ENCODE peak calls at places on chromosomes 13 and 19, in four cellular contexts. One of them, this sample, is unnamed.

GRCh38 chr19:38656171-38656981 is 8.9 kb downstream of the ACTN4 start:
- DNase-seq in right lobe of liver: no peak
- DNase-seq in tibial artery: no peak
- DNase-seq in gastrocnemius medialis: no peak
- DNase-seq in this sample: peak; percentile 79

GRCh38 chr13:96089139-96089538 is 768 bp upstream of the HS6ST3 start:
- DNase-seq in gastrocnemius medialis: no peak
- DNase-seq in tibial artery: no peak
- DNase-seq in right lobe of liver: no peak
- DNase-seq in this sample: no peak

GRCh38 chr13:20967340-20967739 is 64.8 kb upstream of the XPO4 start:
- DNase-seq in right lobe of liver: no peak
- DNase-seq in gastrocnemius medialis: no peak
- DNase-seq in tibial artery: no peak
- DNase-seq in this sample: no peak

GRCh38 chr19:29277107-29277506 is 64.2 kb upstream of the UQCRFS1 start:
- DNase-seq in tibial artery: no peak
- DNase-seq in right lobe of liver: no peak
- DNase-seq in gastrocnemius medialis: no peak
- DNase-seq in this sample: no peak

GRCh38 chr19:4052993-4053422 is 13.7 kb downstream of the ZBTB7A start:
- DNase-seq in tibial artery: no peak
- DNase-seq in right lobe of liver: peak; percentile 63
- DNase-seq in gastrocnemius medialis: no peak
- DNase-seq in this sample: no peak

GRCh38 chr19:10769533-10770491 is 51.9 kb downstream of the DNM2 start:
- DNase-seq in gastrocnemius medialis: peak; percentile 80
- DNase-seq in tibial artery: no peak
- DNase-seq in right lobe of liver: peak; percentile 75
- DNase-seq in this sample: peak; percentile 49

GRCh38 chr13:79456051-79456450 is 24.9 kb upstream of the NDFIP2 start:
- DNase-seq in tibial artery: no peak
- DNase-seq in right lobe of liver: no peak
- DNase-seq in gastrocnemius medialis: no peak
- DNase-seq in this sample: no peak

GRCh38 chr19:49057636-49058234 is at the start of gene CGB7:
- DNase-seq in tibial artery: peak; percentile 80
- DNase-seq in right lobe of liver: peak; percentile 73
- DNase-seq in gastrocnemius medialis: peak; percentile 70
- DNase-seq in this sample: peak; percentile 85

GRCh38 chr19:23482829-23483228 is 87.6 kb upstream of the ZNF91 start:
- DNase-seq in gastrocnemius medialis: no peak
- DNase-seq in right lobe of liver: no peak
- DNase-seq in tibial artery: no peak
- DNase-seq in this sample: no peak

GRCh38 chr19:47445937-47446402 is 25.7 kb downstream of the SLC8A2 start:
- DNase-seq in tibial artery: no peak
- DNase-seq in gastrocnemius medialis: no peak
- DNase-seq in right lobe of liver: peak; percentile 54
- DNase-seq in this sample: peak; percentile 36

GRCh38 chr19:1286451-1286858 is 782 bp downstream of the EFNA2 start:
- DNase-seq in gastrocnemius medialis: no peak
- DNase-seq in tibial artery: no peak
- DNase-seq in right lobe of liver: no peak
- DNase-seq in this sample: no peak

GRCh38 chr19:2478324-2478755 is 2.4 kb downstream of the GADD45B start:
- DNase-seq in right lobe of liver: peak; percentile 89
- DNase-seq in gastrocnemius medialis: peak; percentile 75
- DNase-seq in tibial artery: peak; percentile 92
- DNase-seq in this sample: peak; percentile 87

GRCh38 chr13:26619321-26619720 is 61.8 kb downstream of the WASF3 start:
- DNase-seq in right lobe of liver: no peak
- DNase-seq in gastrocnemius medialis: no peak
- DNase-seq in tibial artery: no peak
- DNase-seq in this sample: peak; percentile 91

GRCh38 chr19:52397310-52398090 is at the start of gene ZNF528:
- DNase-seq in tibial artery: peak; percentile 97
- DNase-seq in gastrocnemius medialis: peak; percentile 88
- DNase-seq in right lobe of liver: peak; percentile 96
- DNase-seq in this sample: peak; percentile 99

GRCh38 chr13:23985060-23985459 is 87.8 kb upstream of the C1QTNF9B start:
- DNase-seq in tibial artery: no peak
- DNase-seq in right lobe of liver: no peak
- DNase-seq in gastrocnemius medialis: no peak
- DNase-seq in this sample: no peak

GRCh38 chr13:23987331-23987730 is 90.0 kb upstream of the C1QTNF9B start:
- DNase-seq in gastrocnemius medialis: no peak
- DNase-seq in right lobe of liver: no peak
- DNase-seq in tibial artery: no peak
- DNase-seq in this sample: peak; percentile 62

GRCh38 chr13:23985846-23986245 is 88.5 kb upstream of the C1QTNF9B start:
- DNase-seq in gastrocnemius medialis: no peak
- DNase-seq in tibial artery: no peak
- DNase-seq in right lobe of liver: no peak
- DNase-seq in this sample: no peak

GRCh38 chr13:23988546-23989122 is 91.3 kb upstream of the C1QTNF9B start:
- DNase-seq in tibial artery: no peak
- DNase-seq in right lobe of liver: no peak
- DNase-seq in gastrocnemius medialis: no peak
- DNase-seq in this sample: no peak

GRCh38 chr13:23986619-23987018 is 89.3 kb upstream of the C1QTNF9B start:
- DNase-seq in gastrocnemius medialis: no peak
- DNase-seq in tibial artery: no peak
- DNase-seq in right lobe of liver: no peak
- DNase-seq in this sample: peak; percentile 70
- H3K27ac ChIP-seq in gastrocnemius medialis: no peak overlapping the region
- H3K27ac ChIP-seq in tibial artery: no peak overlapping the region
- H3K27ac ChIP-seq in right lobe of liver: no peak overlapping the region
- H3K27ac ChIP-seq in this sample: peak overlapping the region; percentile 51

GRCh38 chr19:41225238-41226052 is 6.4 kb downstream of the AXL start:
- DNase-seq in right lobe of liver: no peak
- DNase-seq in tibial artery: peak; percentile 90
- DNase-seq in gastrocnemius medialis: peak; percentile 60
- DNase-seq in this sample: peak; percentile 99
- H3K27ac ChIP-seq in right lobe of liver: peak overlapping the region; percentile 40
- H3K27ac ChIP-seq in tibial artery: peak overlapping the region; percentile 97
- H3K27ac ChIP-seq in gastrocnemius medialis: peak overlapping the region; percentile 76
- H3K27ac ChIP-seq in this sample: peak overlapping the region; percentile 92

DNA sequence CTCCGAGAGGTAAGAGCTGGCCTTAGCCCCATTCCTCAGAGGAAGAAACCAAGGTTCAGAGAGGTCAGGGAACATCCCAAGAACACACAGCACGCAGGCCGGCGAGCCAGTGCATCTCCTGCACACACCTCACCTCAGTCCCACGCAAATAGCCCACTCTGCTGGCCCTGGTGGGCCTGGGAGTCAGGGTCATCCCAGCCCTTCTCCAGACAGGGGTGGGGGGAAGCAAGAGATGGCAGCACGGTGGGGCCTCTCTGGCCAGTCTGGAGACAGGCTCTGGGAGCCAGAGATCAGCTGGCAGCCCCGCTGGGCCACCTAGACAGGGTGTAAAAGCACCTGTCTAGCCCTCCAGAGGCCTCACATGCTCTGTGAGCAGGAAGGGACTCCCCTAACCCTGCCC is 26.8 kb downstream of the TUBA3C start:
- DNase-seq in right lobe of liver: no peak
- DNase-seq in gastrocnemius medialis: no peak
- DNase-seq in tibial artery: no peak
- DNase-seq in this sample: no peak
- H3K27ac ChIP-seq in right lobe of liver: no peak overlapping the region
- H3K27ac ChIP-seq in gastrocnemius medialis: no peak overlapping the region
- H3K27ac ChIP-seq in tibial artery: no peak overlapping the region
- H3K27ac ChIP-seq in this sample: no peak overlapping the region

GRCh38 chr13:111448504-111448903 is 128.1 kb downstream of the TEX29 start:
- DNase-seq in tibial artery: no peak
- DNase-seq in right lobe of liver: no peak
- DNase-seq in gastrocnemius medialis: no peak
- DNase-seq in this sample: no peak
- H3K27ac ChIP-seq in tibial artery: no peak overlapping the region
- H3K27ac ChIP-seq in right lobe of liver: no peak overlapping the region
- H3K27ac ChIP-seq in gastrocnemius medialis: no peak overlapping the region
- H3K27ac ChIP-seq in this sample: no peak overlapping the region

DNA sequence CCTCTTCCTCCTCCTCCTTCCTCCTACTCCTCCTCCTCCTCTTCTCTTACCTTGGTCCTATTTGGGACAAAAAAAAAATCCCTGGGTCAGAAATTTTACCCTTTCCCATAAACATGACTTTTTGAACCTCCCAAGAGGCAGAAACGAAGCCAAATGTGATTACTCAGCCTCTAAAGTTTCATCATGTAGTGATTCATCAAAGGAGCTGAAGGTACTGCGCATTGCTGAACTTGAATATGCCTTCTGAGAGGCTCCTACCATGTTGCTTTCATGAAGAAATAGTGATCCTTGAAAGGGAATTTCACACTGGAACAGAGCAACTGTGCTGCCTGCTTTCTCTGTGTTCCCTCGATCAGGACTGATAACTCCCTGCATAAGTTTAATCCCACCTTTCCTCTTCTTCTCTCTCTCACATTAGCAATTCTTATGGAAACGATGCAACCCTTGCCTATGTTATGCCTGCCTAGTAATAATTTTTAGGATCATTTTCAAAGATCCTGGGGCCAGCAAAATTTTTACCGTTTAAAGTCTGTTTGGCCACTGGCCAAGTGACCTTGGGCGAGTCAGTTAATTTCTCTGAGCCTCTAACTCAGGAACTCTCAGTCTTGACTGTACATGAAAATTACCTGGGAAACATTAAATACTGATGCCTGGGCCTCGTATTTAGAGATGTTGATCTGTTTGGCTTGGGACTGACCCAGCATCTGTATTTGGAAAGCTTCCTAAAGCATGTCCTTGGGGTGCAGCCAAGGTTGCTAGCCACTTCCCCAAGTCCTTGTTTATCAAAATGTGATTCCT is 149.5 kb downstream of the DCT start:
- DNase-seq in gastrocnemius medialis: peak; percentile 17
- DNase-seq in tibial artery: peak; percentile 73
- DNase-seq in right lobe of liver: peak; percentile 57
- DNase-seq in this sample: peak; percentile 92
- H3K27ac ChIP-seq in gastrocnemius medialis: peak overlapping the region; percentile 65
- H3K27ac ChIP-seq in tibial artery: peak overlapping the region; percentile 69
- H3K27ac ChIP-seq in right lobe of liver: peak overlapping the region; percentile 38
- H3K27ac ChIP-seq in this sample: peak overlapping the region; percentile 83

GRCh38 chr13:100433475-100433874 is 155.1 kb downstream of the GGACT start:
- DNase-seq in tibial artery: no peak
- DNase-seq in right lobe of liver: no peak
- DNase-seq in gastrocnemius medialis: no peak
- DNase-seq in this sample: no peak
- H3K27ac ChIP-seq in tibial artery: no peak overlapping the region
- H3K27ac ChIP-seq in right lobe of liver: no peak overlapping the region
- H3K27ac ChIP-seq in gastrocnemius medialis: no peak overlapping the region
- H3K27ac ChIP-seq in this sample: no peak overlapping the region

GRCh38 chr13:33677215-33677614 is 140.7 kb upstream of the RFC3 start:
- DNase-seq in right lobe of liver: no peak
- DNase-seq in gastrocnemius medialis: no peak
- DNase-seq in tibial artery: no peak
- DNase-seq in this sample: no peak

GRCh38 chr13:33678084-33678483 is 139.9 kb upstream of the RFC3 start:
- DNase-seq in right lobe of liver: no peak
- DNase-seq in gastrocnemius medialis: no peak
- DNase-seq in tibial artery: no peak
- DNase-seq in this sample: no peak

GRCh38 chr13:33676700-33677048 is 141.3 kb upstream of the RFC3 start:
- DNase-seq in gastrocnemius medialis: peak; percentile 48
- DNase-seq in right lobe of liver: peak; percentile 74
- DNase-seq in tibial artery: no peak
- DNase-seq in this sample: peak; percentile 69

GRCh38 chr13:33679658-33680012 is 138.3 kb upstream of the RFC3 start:
- DNase-seq in gastrocnemius medialis: no peak
- DNase-seq in right lobe of liver: no peak
- DNase-seq in tibial artery: no peak
- DNase-seq in this sample: no peak

DNA sequence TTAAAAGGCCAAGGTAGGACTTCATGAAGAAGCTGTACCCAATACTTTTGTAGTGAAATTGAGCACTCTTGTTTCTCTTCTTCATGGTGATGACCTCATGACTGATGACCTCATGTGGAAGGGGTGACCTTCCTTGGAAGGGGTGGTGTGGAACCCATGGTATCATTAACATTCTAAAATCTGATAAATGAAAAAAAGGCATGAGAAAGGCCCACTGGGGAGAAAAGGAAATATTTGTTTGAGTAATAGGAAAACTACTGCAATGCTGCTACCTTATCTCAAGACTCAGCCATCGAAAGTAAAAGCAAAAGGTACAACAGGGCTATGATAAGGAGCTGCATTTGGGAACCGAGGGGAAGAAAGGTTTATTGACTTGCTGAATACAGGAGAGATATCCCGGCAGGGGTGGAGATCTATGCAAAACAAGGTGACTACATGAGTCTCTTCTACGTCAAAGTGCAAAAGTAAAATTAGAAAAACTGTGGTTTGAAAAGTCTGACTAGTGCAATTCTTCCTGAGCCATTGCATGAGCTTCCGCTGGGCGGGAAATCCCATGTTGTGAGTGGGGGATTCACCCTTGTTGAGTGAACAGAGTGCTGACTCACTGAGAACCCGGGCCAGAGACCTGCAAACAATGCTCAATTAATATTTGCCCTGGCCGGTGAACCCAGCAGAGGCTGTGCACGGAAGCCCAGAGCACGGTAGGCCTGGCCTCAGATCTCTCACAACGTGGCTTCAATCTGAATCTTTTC is 138.9 kb upstream of the RFC3 start:
- DNase-seq in right lobe of liver: peak; percentile 92
- DNase-seq in tibial artery: no peak
- DNase-seq in gastrocnemius medialis: no peak
- DNase-seq in this sample: peak; percentile 79
- H3K27ac ChIP-seq in right lobe of liver: peak overlapping the region; percentile 73
- H3K27ac ChIP-seq in tibial artery: no peak overlapping the region
- H3K27ac ChIP-seq in gastrocnemius medialis: no peak overlapping the region
- H3K27ac ChIP-seq in this sample: peak overlapping the region; percentile 35

GRCh38 chr19:18461471-18461870 is 23.5 kb upstream of the ISYNA1 start:
- DNase-seq in gastrocnemius medialis: no peak
- DNase-seq in right lobe of liver: no peak
- DNase-seq in tibial artery: no peak
- DNase-seq in this sample: no peak

GRCh38 chr19:18466354-18466753 is 28.4 kb upstream of the ISYNA1 start:
- DNase-seq in gastrocnemius medialis: no peak
- DNase-seq in right lobe of liver: no peak
- DNase-seq in tibial artery: no peak
- DNase-seq in this sample: no peak

GRCh38 chr19:18465214-18465963 is 27.5 kb upstream of the ISYNA1 start:
- DNase-seq in right lobe of liver: no peak
- DNase-seq in tibial artery: no peak
- DNase-seq in gastrocnemius medialis: peak; percentile 47
- DNase-seq in this sample: no peak

GRCh38 chr19:18465964-18466339 is 28.0 kb upstream of the ISYNA1 start:
- DNase-seq in gastrocnemius medialis: no peak
- DNase-seq in right lobe of liver: no peak
- DNase-seq in tibial artery: no peak
- DNase-seq in this sample: no peak

GRCh38 chr19:18464646-18465045 is 26.7 kb upstream of the ISYNA1 start:
- DNase-seq in tibial artery: peak; percentile 96
- DNase-seq in gastrocnemius medialis: peak; percentile 92
- DNase-seq in right lobe of liver: peak; percentile 88
- DNase-seq in this sample: peak; percentile 92
- H3K27ac ChIP-seq in tibial artery: peak overlapping the region; percentile 92
- H3K27ac ChIP-seq in gastrocnemius medialis: peak overlapping the region; percentile 96
- H3K27ac ChIP-seq in right lobe of liver: peak overlapping the region; percentile 70
- H3K27ac ChIP-seq in this sample: peak overlapping the region; percentile 59

GRCh38 chr19:13062317-13062716 is 40.3 kb downstream of the LYL1 start:
- DNase-seq in tibial artery: no peak
- DNase-seq in gastrocnemius medialis: no peak
- DNase-seq in right lobe of liver: no peak
- DNase-seq in this sample: no peak
- H3K27ac ChIP-seq in tibial artery: peak overlapping the region; percentile 92
- H3K27ac ChIP-seq in gastrocnemius medialis: peak overlapping the region; percentile 98
- H3K27ac ChIP-seq in right lobe of liver: no peak overlapping the region
- H3K27ac ChIP-seq in this sample: peak overlapping the region; percentile 67